ENCODE peak calls at places on chromosome 19, in four cellular contexts. One of them, this sample, is unnamed.

GRCh38 chr19:17138937-17139598 is 63.5 kb downstream of the MYO9B start:
- DNase-seq in K562: no peak
- DNase-seq in GM12878: no peak
- DNase-seq in HepG2: peak
- DNase-seq in this sample: no peak

GRCh38 chr19:48616491-48617056 is 1.7 kb upstream of the FAM83E start:
- DNase-seq in K562: no peak
- DNase-seq in GM12878: no peak
- DNase-seq in HepG2: no peak
- DNase-seq in this sample: no peak

GRCh38 chr19:32702010-32702409 is 10.4 kb downstream of the NUDT19 start:
- DNase-seq in K562: no peak
- DNase-seq in GM12878: no peak
- DNase-seq in HepG2: peak
- DNase-seq in this sample: no peak

GRCh38 chr19:32256341-32256975 is 89.0 kb upstream of the ZNF507 start:
- DNase-seq in K562: no peak
- DNase-seq in GM12878: no peak
- DNase-seq in HepG2: no peak
- DNase-seq in this sample: no peak

GRCh38 chr19:50158577-50158976 is 4.5 kb downstream of the IZUMO2 start:
- DNase-seq in K562: no peak
- DNase-seq in GM12878: no peak
- DNase-seq in HepG2: no peak
- DNase-seq in this sample: no peak

GRCh38 chr19:28426902-28427232 is 786.1 kb downstream of the UQCRFS1 start:
- DNase-seq in K562: peak
- DNase-seq in GM12878: no peak
- DNase-seq in HepG2: no peak
- DNase-seq in this sample: no peak

GRCh38 chr19:19385900-19386339 is 19.6 kb upstream of the GATAD2A start:
- DNase-seq in K562: no peak
- DNase-seq in GM12878: no peak
- DNase-seq in HepG2: no peak
- DNase-seq in this sample: peak

GRCh38 chr19:8041553-8041952 is 11.0 kb upstream of the CCL25 start:
- DNase-seq in K562: no peak
- DNase-seq in GM12878: no peak
- DNase-seq in HepG2: no peak
- DNase-seq in this sample: no peak

GRCh38 chr19:37361994-37362393 is 8.9 kb upstream of the ZNF527 start:
- DNase-seq in K562: no peak
- DNase-seq in GM12878: no peak
- DNase-seq in HepG2: no peak
- DNase-seq in this sample: no peak

DNA sequence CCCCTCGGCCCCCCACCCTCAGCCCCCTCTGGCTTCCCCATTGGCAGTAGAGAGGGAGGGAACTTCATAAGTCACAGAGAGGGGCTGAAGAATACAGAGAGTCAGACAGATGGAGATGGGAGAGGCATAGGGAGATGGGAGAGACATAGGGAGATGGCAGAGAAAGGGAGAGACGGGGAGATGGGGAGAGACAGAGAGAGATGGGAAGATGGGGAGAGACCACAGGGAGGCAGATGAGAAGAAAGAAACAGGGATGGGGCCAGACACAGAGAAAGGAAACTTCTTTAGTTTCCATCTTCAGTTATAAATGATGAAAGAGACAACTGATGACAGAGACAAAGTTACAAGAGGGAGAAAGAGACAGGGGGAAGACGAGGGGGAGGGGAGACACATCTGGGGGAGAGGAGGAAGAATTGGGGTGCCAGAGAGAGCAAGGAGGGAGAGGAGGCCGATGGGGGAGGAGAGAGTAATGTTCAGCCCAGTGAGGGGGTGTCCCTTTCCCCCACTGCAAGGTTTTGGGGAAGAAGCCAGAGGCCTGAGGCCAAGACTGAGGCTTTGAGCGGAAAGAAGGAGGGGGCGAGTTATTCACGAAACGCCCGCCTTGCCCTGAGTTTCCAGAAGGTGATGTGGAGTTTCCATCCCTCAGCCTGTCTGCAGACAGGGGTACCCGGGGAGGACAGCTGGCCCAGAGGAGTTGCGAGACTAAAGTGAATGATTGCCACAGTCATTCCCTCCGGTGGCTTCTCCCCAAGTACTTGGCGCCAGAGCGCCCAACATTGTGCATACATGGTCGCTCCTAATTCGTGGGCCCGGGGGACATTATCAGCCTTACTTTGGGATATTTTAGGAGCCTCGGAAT is 692 bp upstream of the PPAN start:
- DNase-seq in K562: no peak
- DNase-seq in GM12878: peak
- DNase-seq in HepG2: no peak
- DNase-seq in this sample: no peak
- TF ChIP-seq ETV6 in K562: no peak
- TF ChIP-seq ETV6 in GM12878: no peak
- TF ChIP-seq ETV6 in HepG2: no peak
- TF ChIP-seq ETV6 in this sample: no peak

GRCh38 chr19:1931445-1931844 is 9.5 kb upstream of the CSNK1G2 start:
- DNase-seq in K562: no peak
- DNase-seq in GM12878: no peak
- DNase-seq in HepG2: no peak
- DNase-seq in this sample: no peak
- TF ChIP-seq CREM in K562: no peak
- TF ChIP-seq CREM in GM12878: no peak
- TF ChIP-seq CREM in HepG2: no peak
- TF ChIP-seq CREM in this sample: no peak

DNA sequence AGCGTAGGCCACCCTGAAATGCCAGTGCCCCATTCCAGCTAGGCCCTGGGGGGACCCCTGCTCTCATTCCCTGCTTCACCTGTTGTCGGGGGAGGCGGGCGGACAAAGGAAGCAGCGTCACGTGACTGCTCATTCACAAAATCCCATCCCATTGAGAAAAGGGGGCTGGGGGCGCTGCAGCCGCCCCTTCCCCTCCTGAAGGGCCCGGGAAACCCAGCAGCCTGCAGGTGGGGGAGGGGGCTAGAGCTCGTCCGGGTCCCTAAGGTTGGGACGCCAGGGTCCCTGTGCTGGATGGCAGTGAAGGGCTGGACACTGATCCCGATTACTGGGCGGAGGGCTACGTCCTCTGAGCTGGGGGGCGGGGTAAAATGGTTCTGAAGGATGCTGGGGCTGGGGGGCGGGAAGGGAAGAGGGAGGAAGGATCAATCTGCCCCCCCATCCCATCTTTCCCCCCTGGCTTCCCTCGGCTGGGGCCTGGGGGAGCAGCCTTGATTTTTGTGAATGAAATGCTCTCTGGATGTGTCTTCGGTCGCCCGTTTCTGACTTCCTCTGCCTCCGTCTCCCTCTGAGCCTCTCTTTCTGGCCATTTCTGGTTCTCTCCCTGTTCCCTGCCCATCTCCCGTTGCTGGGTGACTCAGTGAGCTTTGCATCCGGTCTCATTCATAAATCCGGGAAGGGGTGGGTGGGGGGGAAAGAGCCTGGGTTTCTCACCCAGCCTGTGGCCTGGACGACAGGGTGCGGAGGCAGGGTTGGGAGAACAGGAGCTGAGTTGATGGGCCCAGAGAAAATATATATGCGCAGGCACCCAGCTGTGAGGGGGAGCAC is 816 bp downstream of the SPRED3 start:
- DNase-seq in K562: no peak
- DNase-seq in GM12878: no peak
- DNase-seq in HepG2: no peak
- DNase-seq in this sample: peak
- TF ChIP-seq ETV6 in K562: no peak
- TF ChIP-seq ETV6 in GM12878: no peak
- TF ChIP-seq ETV6 in HepG2: no peak
- TF ChIP-seq ETV6 in this sample: peak

GRCh38 chr19:46784262-46785053 is 3.9 kb downstream of the SLC1A5 start:
- DNase-seq in K562: peak
- DNase-seq in GM12878: peak
- DNase-seq in HepG2: peak
- DNase-seq in this sample: peak
- TF ChIP-seq CREM in K562: no peak
- TF ChIP-seq CREM in GM12878: no peak
- TF ChIP-seq CREM in HepG2: no peak
- TF ChIP-seq CREM in this sample: no peak